ENCODE peak calls at places on chromosomes 4 and X, in seven cellular contexts. I, N, B, C, M, W and T are unnamed samples.

GRCh38 chr4:20391224-20391623 is 139.5 kb downstream of the SLIT2 start:
- DNase-seq in I (no peak), N (no peak), B (no peak), C (no peak), M (no peak), W (no peak), T (no peak)

GRCh38 chr4:150237110-150237852 is 159.0 kb downstream of the DCLK2 start:
- DNase-seq in I (no peak), N (no peak), B (peak; percentile 94), C (no peak), M (no peak), W (no peak), T (no peak)

GRCh38 chr4:164779811-164780216 is 25.9 kb downstream of the SMIM31 start:
- DNase-seq in I (no peak), N (peak; percentile 78), B (peak; percentile 26), C (peak; percentile 42), M (no peak), W (no peak), T (no peak)

GRCh38 chrX:56564182-56564885 is 907 bp downstream of the UBQLN2 start:
- DNase-seq in I (peak; percentile 30), N (peak; percentile 3), B (peak; percentile 40), C (peak; percentile 27), M (no peak), W (peak; percentile 26), T (no peak)

GRCh38 chrX:95382799-95383198 is 1301.8 kb upstream of the DIAPH2 start:
- DNase-seq in I (no peak), N (no peak), B (no peak), C (no peak), M (no peak), W (no peak), T (no peak)

GRCh38 chr4:186587416-186588018 is 32.1 kb upstream of the MTNR1A start:
- DNase-seq in I (peak; percentile 75), N (peak; percentile 75), B (peak; percentile 38), C (peak; percentile 62), M (no peak), W (no peak), T (peak; percentile 65)

GRCh38 chr4:4182835-4183568 is 43.7 kb downstream of the OTOP1 start:
- DNase-seq in I (no peak), N (peak; percentile 85), B (peak; percentile 23), C (peak; percentile 21), M (no peak), W (no peak), T (no peak)

GRCh38 chr4:77240469-77241066 is 83.6 kb downstream of the CCNG2 start:
- DNase-seq in I (peak; percentile 56), N (peak; percentile 93), B (peak; percentile 56), C (peak; percentile 53), M (no peak), W (peak; percentile 82), T (no peak)

GRCh38 chr4:56995525-56995924 is 16.8 kb downstream of the POLR2B start:
- DNase-seq in I (no peak), N (no peak), B (peak; percentile 98), C (no peak), M (no peak), W (no peak), T (peak; percentile 63)

GRCh38 chr4:52659722-52660261 is 691 bp upstream of the USP46 start:
- DNase-seq in I (peak; percentile 86), N (peak; percentile 60), B (peak; percentile 39), C (peak; percentile 70), M (no peak), W (peak; percentile 81), T (peak; percentile 55)

GRCh38 chr4:186808635-186809018 is 85.0 kb upstream of the FAT1 start:
- DNase-seq in I (no peak), N (no peak), B (no peak), C (no peak), M (no peak), W (no peak), T (peak; percentile 75)

GRCh38 chr4:56689231-56689630 is 8.1 kb upstream of the HOPX start:
- DNase-seq in I (no peak), N (no peak), B (peak; percentile 7), C (no peak), M (no peak), W (no peak), T (no peak)

GRCh38 chrX:85111347-85111746 is 107.7 kb downstream of the APOOL start:
- DNase-seq in I (no peak), N (peak; percentile 8), B (peak; percentile 4), C (peak; percentile 4), M (no peak), W (no peak), T (no peak)

GRCh38 chrX:19628006-19628575 is 112.8 kb upstream of the MAP3K15 start:
- DNase-seq in I (no peak), N (no peak), B (no peak), C (no peak), M (no peak), W (no peak), T (no peak)

GRCh38 chr4:110216079-110216478 is 17.7 kb upstream of the ELOVL6 start:
- DNase-seq in I (no peak), N (no peak), B (no peak), C (no peak), M (no peak), W (no peak), T (no peak)

GRCh38 chrX:154325541-154325940 is 29.9 kb downstream of the TKTL1 start:
- DNase-seq in I (no peak), N (no peak), B (peak; percentile 61), C (no peak), M (no peak), W (no peak), T (no peak)

GRCh38 chrX:40468033-40468979 is 112.5 kb upstream of the ATP6AP2 start:
- DNase-seq in I (peak; percentile 51), N (peak; percentile 39), B (peak; percentile 27), C (peak; percentile 38), M (no peak), W (no peak), T (peak; percentile 26)

GRCh38 chr4:123114915-123115756 is 192.7 kb upstream of the NUDT6 start:
- DNase-seq in I (peak; percentile 63), N (peak; percentile 45), B (no peak), C (peak; percentile 23), M (no peak), W (peak; percentile 72), T (no peak)

GRCh38 chrX:42804524-42804923 is 26.6 kb upstream of the PPP1R2C start:
- DNase-seq in I (no peak), N (peak; percentile 45), B (no peak), C (no peak), M (no peak), W (no peak), T (no peak)

GRCh38 chrX:115499112-115499805 is 61.7 kb upstream of the PLS3 start:
- DNase-seq in I (no peak), N (no peak), B (no peak), C (no peak), M (no peak), W (no peak), T (no peak)

GRCh38 chr4:22957774-22958173 is 265.0 kb downstream of the GBA3 start:
- DNase-seq in I (no peak), N (no peak), B (no peak), C (no peak), M (no peak), W (no peak), T (no peak)

GRCh38 chr4:22959483-22959882 is 266.7 kb downstream of the GBA3 start:
- DNase-seq in I (no peak), N (no peak), B (no peak), C (no peak), M (no peak), W (no peak), T (no peak)

DNA sequence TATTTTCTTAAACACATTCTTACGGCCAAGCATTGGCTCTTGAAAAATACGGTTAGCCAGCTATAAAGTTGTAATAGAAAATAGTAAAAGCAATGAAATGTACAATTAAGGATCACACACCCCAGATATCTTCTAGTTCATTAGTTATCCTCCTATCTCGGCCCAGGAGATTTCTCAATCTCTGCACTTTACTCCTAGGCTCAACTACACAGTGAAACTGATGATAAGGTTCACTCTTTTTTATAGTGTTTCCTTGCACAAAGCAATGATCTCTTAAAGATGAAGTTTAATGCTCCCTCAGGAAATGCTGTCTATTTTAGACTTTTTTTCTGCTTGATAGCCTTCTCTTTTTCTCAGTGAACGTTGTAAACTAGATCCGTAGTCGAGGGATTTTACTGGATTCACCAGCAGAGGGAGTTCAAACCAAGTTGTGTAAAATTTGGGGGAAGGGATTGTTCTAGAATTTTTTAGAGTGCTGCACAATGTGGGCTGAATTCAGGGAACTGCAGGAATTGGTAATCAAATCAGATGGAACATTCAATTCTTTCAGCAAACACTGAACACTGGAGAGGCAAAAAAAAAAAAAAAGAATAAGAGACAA is 269.5 kb downstream of the GBA3 start:
- DNase-seq in I (no peak), N (peak; percentile 78), B (no peak), C (no peak), M (no peak), W (no peak), T (no peak)
- TF ChIP-seq CTCF in I (peak; percentile 52), N (peak; percentile 59), B (no peak), C (peak; percentile 50), M (no peak), W (no peak), T (no peak)

GRCh38 chr4:157806176-157806575 is 366.6 kb downstream of the GASK1B start:
- DNase-seq in I (no peak), N (no peak), B (no peak), C (no peak), M (no peak), W (no peak), T (no peak)

GRCh38 chr4:157803441-157804168 is 369.2 kb downstream of the GASK1B start:
- DNase-seq in I (no peak), N (no peak), B (no peak), C (no peak), M (no peak), W (no peak), T (peak; percentile 69)

GRCh38 chr4:157808796-157809408 is 363.9 kb downstream of the GASK1B start:
- DNase-seq in I (no peak), N (no peak), B (peak; percentile 67), C (no peak), M (no peak), W (no peak), T (no peak)

GRCh38 chr4:157804169-157804543 is 368.7 kb downstream of the GASK1B start:
- DNase-seq in I (no peak), N (no peak), B (no peak), C (peak; percentile 39), M (no peak), W (no peak), T (no peak)

GRCh38 chr4:157804986-157805385 is 367.8 kb downstream of the GASK1B start:
- DNase-seq in I (no peak), N (peak; percentile 48), B (peak; percentile 19), C (no peak), M (no peak), W (no peak), T (no peak)
- H3K27ac ChIP-seq in I (no peak overlapping the region), N (no peak overlapping the region), B (no peak overlapping the region), C (no peak overlapping the region), M (no peak overlapping the region), W (no peak overlapping the region), T (peak overlapping the region; percentile 83)

GRCh38 chr4:76199664-76200211 is 13.9 kb downstream of the SCARB2 start:
- DNase-seq in I (no peak), N (peak; percentile 72), B (peak; percentile 59), C (no peak), M (no peak), W (no peak), T (no peak)
- H3K4me1 ChIP-seq in I (peaks cover 63% of the 10 kb centered on the region), N (peaks cover 11% of the 10 kb centered on the region), B (peaks cover 33% of the 10 kb centered on the region), C (peaks cover 23% of the 10 kb centered on the region), M (peaks cover 26% of the 10 kb centered on the region), W (peaks cover 79% of the 10 kb centered on the region), T (peaks cover 16% of the 10 kb centered on the region)

DNA sequence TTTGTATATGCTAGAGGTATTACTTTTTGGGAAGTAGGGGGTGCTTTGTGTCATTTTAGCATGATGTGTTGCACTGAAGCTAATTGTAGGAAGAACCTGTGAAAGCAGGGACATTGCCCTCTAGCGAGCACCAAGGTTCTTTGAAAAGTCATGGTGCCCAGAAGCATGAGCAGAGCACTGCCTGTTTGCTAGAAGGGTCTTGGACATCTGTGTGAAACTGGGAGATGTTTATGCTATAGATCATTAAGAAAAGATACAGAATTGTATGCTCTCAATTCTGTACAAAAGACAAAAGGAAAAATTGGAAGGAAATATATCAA is 14.7 kb downstream of the GRPR start:
- DNase-seq in I (no peak), N (peak; percentile 28), B (peak; percentile 2), C (no peak), M (no peak), W (no peak), T (no peak)
- TF ChIP-seq CTCF in I (peak; percentile 24), N (peak; percentile 53), B (no peak), C (no peak), M (no peak), W (no peak), T (no peak)